ENCODE peak calls at places on chromosome 11, in six cellular contexts. X, I, Y, L, H and Z are unnamed samples. For H3K9me3, the result is how much of the 10 kb centered on the place peaks cover.

GRCh38 chr11:86869966-86870570 is 69.7 kb downstream of the PRSS23 start:
- DNase-seq in L (peak), H (peak), Y (peak), X (peak), I (no peak), Z (peak)

GRCh38 chr11:3722100-3722499 is 50.9 kb upstream of the CHRNA10 start:
- DNase-seq in H (no peak), Y (no peak), X (no peak), I (no peak), L (no peak), Z (no peak)

GRCh38 chr11:125998267-125998666 is 52.4 kb downstream of the VSIG10L2 start:
- DNase-seq in X (no peak), L (no peak), Y (no peak), H (no peak), I (no peak), Z (no peak)

GRCh38 chr11:16604784-16605439 is 133.5 kb upstream of the C11orf58 start:
- DNase-seq in H (no peak), Y (peak), X (no peak), I (no peak), L (peak), Z (peak)

GRCh38 chr11:57501951-57502350 is 13.6 kb downstream of the SLC43A1 start:
- DNase-seq in H (no peak), I (no peak), L (peak), Y (no peak), X (no peak), Z (no peak)

GRCh38 chr11:132126973-132127900 is 756.8 kb downstream of the NTM start:
- DNase-seq in I (no peak), X (no peak), H (no peak), Y (peak), L (peak), Z (peak)

GRCh38 chr11:111938687-111939160 is 1.6 kb downstream of the DIXDC1 start:
- DNase-seq in I (peak), L (peak), X (no peak), H (no peak), Y (no peak), Z (no peak)

GRCh38 chr11:71240865-71241691 is 11.3 kb downstream of the SHANK2 start:
- DNase-seq in H (no peak), Y (no peak), X (no peak), I (peak), L (no peak), Z (no peak)

GRCh38 chr11:130467116-130467990 is 18.9 kb downstream of the ADAMTS15 start:
- DNase-seq in Y (no peak), L (no peak), H (no peak), I (no peak), X (no peak), Z (no peak)

GRCh38 chr11:129842138-129842537 is 26.5 kb downstream of the TMEM45B start:
- DNase-seq in H (no peak), I (no peak), L (no peak), Y (no peak), X (no peak), Z (no peak)

GRCh38 chr11:44785856-44786606 is 59.3 kb downstream of the TSPAN18 start:
- DNase-seq in X (no peak), Y (no peak), L (no peak), I (no peak), H (no peak), Z (no peak)
- TF ChIP-seq CTCF in X (no peak), Y (no peak), L (peak), I (peak), H (no peak), Z (peak)

DNA sequence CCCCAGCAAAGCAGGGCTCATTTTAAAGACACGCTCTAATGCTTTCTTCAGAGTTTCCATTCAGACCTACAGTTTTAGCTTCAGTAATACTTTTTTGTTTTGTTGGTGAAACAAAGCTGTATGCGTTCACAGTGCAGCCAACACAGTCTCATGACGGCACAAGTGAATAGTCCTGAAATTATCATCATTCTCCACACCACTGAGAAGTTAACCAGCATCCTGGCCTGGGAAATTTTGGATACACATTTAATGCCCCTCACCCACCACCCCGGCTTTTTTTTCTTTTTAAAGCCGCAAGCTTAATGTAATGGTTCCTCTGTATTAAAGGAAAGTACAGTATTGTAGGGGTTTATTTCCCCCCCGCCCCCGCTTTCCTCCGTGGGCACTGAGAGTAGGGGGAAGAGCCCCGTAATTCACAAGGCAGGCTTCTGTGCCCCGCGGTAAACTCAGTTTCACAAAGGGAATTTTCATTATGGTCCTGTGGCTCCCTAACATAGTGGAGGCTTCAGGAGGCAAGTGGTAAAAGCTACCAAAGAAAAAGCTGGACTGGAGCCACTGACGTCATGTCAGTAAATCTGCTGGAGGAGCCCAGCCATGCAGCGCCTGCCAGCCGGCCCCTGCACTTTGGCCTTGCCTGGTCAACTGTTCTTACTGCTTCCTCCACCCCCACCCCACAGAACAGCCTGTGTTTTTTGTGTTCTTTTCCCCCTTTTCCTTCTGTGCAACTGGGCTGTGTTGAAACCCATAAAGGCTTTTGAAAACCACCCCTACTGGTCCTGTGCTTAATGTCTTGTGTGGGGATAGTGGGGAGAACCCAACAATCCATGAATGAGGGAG is 18.2 kb downstream of the TEAD1 start:
- DNase-seq in I (no peak), H (peak), Y (peak), L (peak), X (peak), Z (peak)
- H3K4me3 ChIP-seq in I (no peak), H (no peak), Y (no peak), L (no peak), X (peak), Z (peak)

GRCh38 chr11:107608809-107609208 is 17.9 kb downstream of the ELMOD1 start:
- DNase-seq in Y (no peak), L (no peak), X (no peak), I (no peak), H (no peak), Z (no peak)

GRCh38 chr11:107609384-107610218 is 18.7 kb downstream of the ELMOD1 start:
- DNase-seq in I (no peak), Y (no peak), X (no peak), L (no peak), H (no peak), Z (no peak)

GRCh38 chr11:107612445-107612844 is 21.5 kb downstream of the ELMOD1 start:
- DNase-seq in H (no peak), X (no peak), L (no peak), Y (no peak), I (no peak), Z (no peak)
- H3K9me3 ChIP-seq in H (under half), X (under half), L (under half), Y (under half), I (under half), Z (under half)

GRCh38 chr11:69645801-69646492 is 5.0 kb downstream of the CCND1 start:
- DNase-seq in L (no peak), X (no peak), H (no peak), Y (no peak), I (no peak), Z (no peak)

GRCh38 chr11:69643646-69644045 is 2.7 kb downstream of the CCND1 start:
- DNase-seq in Y (no peak), L (no peak), H (no peak), X (no peak), I (no peak), Z (no peak)

GRCh38 chr11:69644962-69645675 is 4.2 kb downstream of the CCND1 start:
- DNase-seq in H (no peak), I (no peak), X (no peak), L (no peak), Y (no peak), Z (no peak)

GRCh38 chr11:69642913-69643632 is 2.1 kb downstream of the CCND1 start:
- DNase-seq in X (no peak), I (no peak), Y (peak), L (peak), H (peak), Z (peak)

GRCh38 chr11:69644071-69644961 is 3.4 kb downstream of the CCND1 start:
- DNase-seq in L (peak), H (peak), X (no peak), I (no peak), Y (peak), Z (peak)
- TF ChIP-seq CTCF in L (peak), H (no peak), X (peak), I (no peak), Y (no peak), Z (peak)

GRCh38 chr11:2532704-2533641 is 88.2 kb downstream of the KCNQ1 start:
- DNase-seq in H (peak), I (peak), Y (peak), L (peak), X (peak), Z (peak)
- H3K4me3 ChIP-seq in H (peak), I (no peak), Y (no peak), L (no peak), X (peak), Z (peak)

DNA sequence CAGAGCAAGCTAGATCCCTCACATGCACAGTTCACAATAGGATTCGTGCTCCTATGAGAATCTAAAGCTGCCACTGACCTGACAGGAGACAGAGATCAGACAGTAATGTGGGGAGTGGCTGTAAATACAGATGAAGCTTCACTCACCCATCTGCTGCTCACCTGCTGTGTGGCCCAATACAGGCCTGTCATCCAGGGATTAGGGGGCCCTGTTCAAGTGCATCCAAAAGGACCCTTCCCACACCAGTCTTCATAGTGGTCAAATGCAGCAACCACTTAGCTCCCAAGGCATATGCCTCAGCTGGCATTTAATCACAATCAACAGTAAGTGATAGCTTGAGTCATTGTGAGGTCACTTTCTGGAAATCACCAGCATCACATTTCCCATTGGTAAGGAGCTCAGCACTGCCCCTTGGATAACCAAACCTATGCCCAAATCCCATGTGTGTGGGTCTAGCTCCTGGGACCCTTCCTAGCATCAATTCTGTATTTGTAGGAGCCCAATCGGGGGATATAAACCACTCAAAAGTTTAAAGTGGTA is 65.6 kb downstream of the OR4C45 start:
- DNase-seq in H (no peak), Y (no peak), I (no peak), L (no peak), X (no peak), Z (no peak)
- H3K9me3 ChIP-seq in H (under half), Y (under half), I (under half), L (under half), X (under half), Z (under half)

GRCh38 chr11:65353376-65353775 is 1.2 kb upstream of the TIGD3 start:
- DNase-seq in X (no peak), I (no peak), H (no peak), L (no peak), Y (no peak), Z (no peak)

GRCh38 chr11:65351511-65351910 is 3.0 kb upstream of the TIGD3 start:
- DNase-seq in Y (no peak), I (no peak), X (no peak), H (no peak), L (no peak), Z (no peak)

GRCh38 chr11:65354265-65355012 is at the start of gene TIGD3:
- DNase-seq in L (peak), H (peak), Y (peak), X (peak), I (peak), Z (peak)

GRCh38 chr11:65353900-65354264 is 669 bp upstream of the TIGD3 start:
- DNase-seq in H (no peak), X (no peak), Y (no peak), I (no peak), L (no peak), Z (no peak)

DNA sequence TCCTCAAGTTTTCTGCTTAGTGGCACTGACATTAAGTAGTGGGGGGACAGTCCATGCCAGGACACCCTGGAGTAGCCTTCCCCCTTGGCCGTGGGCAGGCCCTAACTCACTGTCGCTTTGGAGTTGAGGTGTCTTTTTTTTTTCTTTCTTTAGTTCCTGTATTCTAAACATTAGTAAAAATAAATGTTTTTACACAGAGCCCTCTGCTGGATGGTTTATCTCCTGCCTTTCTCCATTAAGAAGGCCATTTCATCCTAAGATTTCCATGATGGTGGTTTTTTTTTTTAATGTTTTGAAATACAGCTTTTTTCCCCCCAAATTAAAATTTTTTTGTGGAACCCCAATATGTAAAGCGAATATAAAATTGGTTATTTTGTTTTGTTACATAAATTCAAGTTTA is 1.8 kb upstream of the TIGD3 start:
- DNase-seq in Y (no peak), H (no peak), X (no peak), L (no peak), I (no peak), Z (no peak)
- TF ChIP-seq CTCF in Y (no peak), H (no peak), X (no peak), L (peak), I (no peak), Z (peak)

GRCh38 chr11:45215098-45215497 is 68.7 kb downstream of the PRDM11 start:
- DNase-seq in H (no peak), I (no peak), Y (no peak), X (no peak), L (no peak), Z (no peak)

GRCh38 chr11:45211732-45212131 is 65.3 kb downstream of the PRDM11 start:
- DNase-seq in X (no peak), H (no peak), I (no peak), Y (no peak), L (no peak), Z (no peak)

GRCh38 chr11:45213316-45213665 is 66.9 kb downstream of the PRDM11 start:
- DNase-seq in L (no peak), H (no peak), Y (no peak), I (no peak), X (no peak), Z (no peak)

GRCh38 chr11:45212566-45213315 is 66.3 kb downstream of the PRDM11 start:
- DNase-seq in H (no peak), Y (no peak), X (no peak), L (no peak), I (no peak), Z (no peak)

GRCh38 chr11:45213717-45214116 is 67.3 kb downstream of the PRDM11 start:
- DNase-seq in X (no peak), H (no peak), Y (no peak), I (no peak), L (no peak), Z (no peak)
- H3K4me3 ChIP-seq in X (no peak), H (no peak), Y (no peak), I (no peak), L (no peak), Z (no peak)